ENCODE peak calls at places on chromosomes 3 and 15, in six cellular contexts. X is K562, V is ovary, I is A549, D is sigmoid colon, G is suprapubic skin. T is an unnamed sample.

GRCh38 chr15:99452010-99452409 is 113.8 kb upstream of the MEF2A start:
- DNase-seq in X (no peak), V (no peak), G (no peak), I (no peak), D (peak; percentile 61), T (no peak)

GRCh38 chr3:196638922-196639516 is 475 bp upstream of the NRROS start:
- DNase-seq in G (no peak), I (no peak), X (no peak), V (no peak), D (no peak), T (no peak)

GRCh38 chr3:23308986-23309625 is 106.0 kb downstream of the UBE2E2 start:
- DNase-seq in G (no peak), X (no peak), V (no peak), D (no peak), I (no peak), T (no peak)

GRCh38 chr3:177201707-177202397 is 4.6 kb upstream of the TBL1XR1 start:
- DNase-seq in X (no peak), V (no peak), G (no peak), I (no peak), D (no peak), T (no peak)

GRCh38 chr3:137764001-137764433 is at the start of gene SOX14:
- DNase-seq in G (no peak), X (peak; percentile 12), V (no peak), I (no peak), D (no peak), T (peak; percentile 67)

GRCh38 chr3:24101676-24102168 is 156.6 kb downstream of the NR1D2 start:
- DNase-seq in X (no peak), I (no peak), D (no peak), V (no peak), G (no peak), T (no peak)

GRCh38 chr3:142315083-142315482 is 89.7 kb upstream of the GK5 start:
- DNase-seq in I (no peak), V (no peak), G (no peak), X (no peak), D (no peak), T (no peak)

GRCh38 chr3:148931574-148931973 is 59.8 kb upstream of the GYG1 start:
- DNase-seq in V (no peak), G (no peak), D (no peak), I (no peak), X (no peak), T (no peak)

GRCh38 chr3:197144188-197144587 is 114.6 kb upstream of the MELTF start:
- DNase-seq in V (no peak), D (no peak), G (no peak), X (no peak), I (no peak), T (no peak)

GRCh38 chr3:177545964-177546363 is 348.7 kb upstream of the TBL1XR1 start:
- DNase-seq in X (no peak), D (no peak), I (no peak), V (no peak), G (no peak), T (no peak)

GRCh38 chr15:80159811-80160569 is 7.2 kb downstream of the FAH start:
- DNase-seq in X (no peak), G (no peak), I (no peak), V (no peak), D (no peak), T (no peak)

GRCh38 chr15:36334059-36334458 is 245.4 kb upstream of the CDIN1 start:
- DNase-seq in G (no peak), X (no peak), D (no peak), V (no peak), I (no peak), T (no peak)

GRCh38 chr15:98651581-98652220 is 3.4 kb downstream of the IGF1R start:
- DNase-seq in I (no peak), X (no peak), D (no peak), G (no peak), V (no peak), T (no peak)

DNA sequence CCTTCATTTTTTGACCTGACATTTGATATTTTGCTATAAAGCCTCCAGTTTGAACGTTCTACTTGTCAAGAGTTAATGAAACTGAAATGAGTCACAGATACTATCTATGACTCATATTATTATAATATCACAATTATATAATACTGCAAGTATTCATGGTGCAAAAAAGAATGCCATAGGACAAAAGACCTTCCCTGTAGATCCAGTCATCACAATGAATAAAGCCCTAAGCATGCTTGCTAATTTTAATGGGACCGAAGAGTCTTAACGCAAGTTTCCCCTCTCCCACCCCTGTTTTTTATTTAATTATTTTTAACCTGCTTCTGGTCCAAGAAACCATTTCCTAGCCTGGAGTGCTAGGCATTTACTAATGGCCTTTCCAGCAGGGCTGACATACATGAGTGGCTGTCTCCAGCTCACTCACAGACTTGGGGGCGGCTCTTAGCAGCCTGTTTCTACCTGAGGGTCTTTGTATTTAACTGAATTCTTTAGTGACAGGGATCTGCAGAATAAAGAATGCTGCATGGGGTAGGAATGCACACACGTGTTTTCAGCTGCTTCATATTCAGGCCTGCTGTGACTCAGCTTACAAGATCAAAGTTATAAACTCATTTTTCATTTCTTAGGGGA is 61.2 kb downstream of the THBS1 start:
- DNase-seq in V (no peak), G (no peak), D (no peak), X (no peak), I (no peak), T (no peak)
- TF ChIP-seq EP300 in V (no peak), G (no peak), D (no peak), X (no peak), I (no peak), T (no peak)

GRCh38 chr3:13740795-13741194 is 139.1 kb downstream of the WNT7A start:
- DNase-seq in I (no peak), D (no peak), V (no peak), X (no peak), G (no peak), T (no peak)
- H3K9me3 ChIP-seq in I (peaks cover 11% of the 10 kb centered on the region), D (peaks cover 5% of the 10 kb centered on the region), V (no peaks in the 10 kb centered on the region), X (no peaks in the 10 kb centered on the region), G (peaks cover 6% of the 10 kb centered on the region), T (no peaks in the 10 kb centered on the region)

GRCh38 chr3:30835667-30836066 is 58.8 kb downstream of the GADL1 start:
- DNase-seq in D (no peak), G (no peak), X (no peak), V (no peak), I (no peak), T (no peak)

GRCh38 chr3:30836141-30836540 is 58.3 kb downstream of the GADL1 start:
- DNase-seq in G (no peak), D (no peak), V (no peak), I (no peak), X (no peak), T (no peak)
- TF ChIP-seq EP300 in G (no peak), D (no peak), V (no peak), I (no peak), X (no peak), T (no peak)

DNA sequence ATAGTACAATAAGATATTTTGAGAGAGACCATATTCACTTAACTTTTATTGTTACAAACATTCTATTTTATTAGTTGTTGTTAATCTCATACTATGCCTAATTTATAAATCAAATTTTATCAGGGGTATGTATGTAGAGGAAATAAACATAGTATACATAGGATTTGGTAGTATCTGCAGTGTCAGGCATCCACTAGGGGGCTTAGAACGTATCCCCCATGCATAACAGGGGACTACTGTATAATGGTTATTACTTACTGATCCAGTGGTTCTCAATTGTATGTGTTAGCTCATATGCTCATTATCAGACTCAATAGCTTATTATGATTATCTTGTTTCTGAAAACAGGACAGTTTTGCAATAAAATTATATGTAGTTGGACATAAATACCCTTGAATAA is 27.6 kb downstream of the CMC1 start:
- DNase-seq in D (no peak), V (no peak), X (peak; percentile 18), I (no peak), G (no peak), T (no peak)
- H3K9me3 ChIP-seq in D (no peaks in the 10 kb centered on the region), V (no peaks in the 10 kb centered on the region), X (no peaks in the 10 kb centered on the region), I (peaks cover 10% of the 10 kb centered on the region), G (peaks cover 12% of the 10 kb centered on the region), T (peaks cover 5% of the 10 kb centered on the region)

GRCh38 chr15:69910511-69910910 is 187.2 kb downstream of the TLE3 start:
- DNase-seq in I (no peak), G (no peak), V (no peak), X (no peak), D (no peak), T (no peak)
- TF ChIP-seq EP300 in I (no peak), G (no peak), V (no peak), X (no peak), D (no peak), T (no peak)

DNA sequence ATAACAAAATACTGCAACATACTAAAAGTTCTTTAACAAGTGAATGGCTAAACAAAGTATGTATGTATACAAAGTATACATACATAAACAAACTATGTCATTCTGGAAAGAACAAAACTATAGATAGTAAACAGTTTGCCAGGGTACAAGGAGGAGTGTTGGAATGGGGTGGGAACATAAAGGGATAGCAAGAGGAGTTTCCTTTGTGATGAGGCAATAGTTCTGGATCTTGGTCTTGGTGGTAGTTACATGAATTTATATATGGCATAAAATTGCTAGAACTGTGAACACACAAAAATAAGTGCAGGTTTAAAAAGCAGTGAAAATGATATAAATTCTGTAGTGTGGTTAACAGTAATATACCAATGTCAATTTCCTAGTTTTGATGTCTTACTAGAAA is 22.0 kb downstream of the ZNF148 start:
- DNase-seq in V (no peak), D (no peak), X (no peak), I (no peak), G (no peak), T (no peak)
- H3K9me3 ChIP-seq in V (no peaks in the 10 kb centered on the region), D (no peaks in the 10 kb centered on the region), X (no peaks in the 10 kb centered on the region), I (no peaks in the 10 kb centered on the region), G (no peaks in the 10 kb centered on the region), T (no peaks in the 10 kb centered on the region)

DNA sequence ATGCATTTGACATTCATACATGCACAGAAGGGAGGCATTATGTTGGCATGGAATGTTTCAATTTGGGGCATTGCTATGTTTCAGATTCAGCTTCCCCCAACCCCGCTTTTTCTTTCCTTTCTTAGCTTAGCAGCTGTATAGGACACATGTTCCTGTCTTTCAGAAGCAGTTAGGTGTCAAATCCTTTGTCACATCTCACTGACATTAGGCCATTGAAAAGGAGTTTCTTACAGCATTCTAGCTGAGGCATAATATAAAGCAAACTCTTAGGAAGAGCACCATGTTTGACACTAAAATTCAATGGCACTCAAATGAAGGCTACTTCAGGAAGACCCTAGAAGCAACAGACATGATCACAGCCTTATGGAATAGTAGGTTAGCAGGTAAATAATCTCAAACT is 318.3 kb upstream of the ARPP21 start:
- DNase-seq in D (no peak), V (no peak), I (no peak), X (no peak), G (no peak), T (no peak)
- TF ChIP-seq EP300 in D (no peak), V (no peak), I (no peak), X (no peak), G (no peak), T (no peak)

DNA sequence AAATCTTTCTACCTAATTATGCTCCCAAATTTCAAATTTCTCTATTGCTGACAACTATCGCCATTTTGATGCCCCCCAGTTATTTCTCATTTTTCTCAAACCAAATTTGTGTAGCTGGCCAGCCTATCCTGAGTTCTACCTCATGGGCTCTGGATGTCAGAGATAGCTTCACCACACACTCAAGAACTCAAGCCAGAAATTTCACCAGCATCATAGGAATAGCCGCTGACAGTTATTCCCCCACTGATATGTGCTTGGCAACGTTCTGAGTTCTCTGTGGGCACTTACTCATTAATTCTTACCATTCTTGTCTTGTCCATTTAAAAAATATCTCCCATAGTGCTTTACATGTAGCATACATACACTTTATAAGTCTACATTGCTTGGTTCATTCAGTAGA is 264.7 kb downstream of the FHIT start:
- DNase-seq in I (no peak), D (no peak), G (no peak), V (no peak), X (no peak), T (no peak)
- H3K9me3 ChIP-seq in I (no peaks in the 10 kb centered on the region), D (peaks cover 8% of the 10 kb centered on the region), G (peaks cover 8% of the 10 kb centered on the region), V (no peaks in the 10 kb centered on the region), X (no peaks in the 10 kb centered on the region), T (no peaks in the 10 kb centered on the region)